ENCODE peak calls at places on chromosome 18, in eight cellular contexts. One of them, this sample, is unnamed.

GRCh38 chr18:36095936-36096519 is 28.7 kb upstream of the RPRD1A start:
- DNase-seq in prostate gland: no peak
- DNase-seq in transverse colon: no peak
- DNase-seq in stomach: no peak
- DNase-seq in HCT116: peak; percentile 71
- DNase-seq in HepG2: peak; percentile 53
- DNase-seq in GM12891: no peak
- DNase-seq in GM12892: no peak
- DNase-seq in this sample: no peak

GRCh38 chr18:77544792-77545191 is 295.1 kb downstream of the GALR1 start:
- DNase-seq in prostate gland: no peak
- DNase-seq in transverse colon: no peak
- DNase-seq in stomach: no peak
- DNase-seq in HCT116: no peak
- DNase-seq in HepG2: no peak
- DNase-seq in GM12891: no peak
- DNase-seq in GM12892: no peak
- DNase-seq in this sample: no peak

GRCh38 chr18:3368193-3368592 is 81.8 kb upstream of the TGIF1 start:
- DNase-seq in prostate gland: no peak
- DNase-seq in transverse colon: no peak
- DNase-seq in stomach: no peak
- DNase-seq in HCT116: no peak
- DNase-seq in HepG2: no peak
- DNase-seq in GM12891: no peak
- DNase-seq in GM12892: no peak
- DNase-seq in this sample: no peak

GRCh38 chr18:42578781-42579180 is 536.7 kb downstream of the RIT2 start:
- DNase-seq in prostate gland: no peak
- DNase-seq in transverse colon: no peak
- DNase-seq in stomach: no peak
- DNase-seq in HCT116: no peak
- DNase-seq in HepG2: no peak
- DNase-seq in GM12891: no peak
- DNase-seq in GM12892: no peak
- DNase-seq in this sample: no peak

GRCh38 chr18:43078485-43079092 is 36.9 kb downstream of the RIT2 start:
- DNase-seq in prostate gland: no peak
- DNase-seq in transverse colon: no peak
- DNase-seq in stomach: no peak
- DNase-seq in HCT116: no peak
- DNase-seq in HepG2: no peak
- DNase-seq in GM12891: no peak
- DNase-seq in GM12892: no peak
- DNase-seq in this sample: no peak

GRCh38 chr18:34085140-34085739 is 139.5 kb downstream of the NOL4 start:
- DNase-seq in prostate gland: no peak
- DNase-seq in transverse colon: no peak
- DNase-seq in stomach: no peak
- DNase-seq in HCT116: no peak
- DNase-seq in HepG2: no peak
- DNase-seq in GM12891: no peak
- DNase-seq in GM12892: no peak
- DNase-seq in this sample: no peak

GRCh38 chr18:47151457-47151856 is 1.2 kb upstream of the HDHD2 start:
- DNase-seq in prostate gland: no peak
- DNase-seq in transverse colon: no peak
- DNase-seq in stomach: no peak
- DNase-seq in HCT116: no peak
- DNase-seq in HepG2: no peak
- DNase-seq in GM12891: no peak
- DNase-seq in GM12892: no peak
- DNase-seq in this sample: no peak

GRCh38 chr18:32355896-32356295 is 114.8 kb downstream of the GAREM1 start:
- DNase-seq in prostate gland: no peak
- DNase-seq in transverse colon: no peak
- DNase-seq in stomach: no peak
- DNase-seq in HCT116: no peak
- DNase-seq in HepG2: no peak
- DNase-seq in GM12891: no peak
- DNase-seq in GM12892: no peak
- DNase-seq in this sample: no peak

GRCh38 chr18:33584845-33585775 is 7.1 kb downstream of the ASXL3 start:
- DNase-seq in prostate gland: no peak
- DNase-seq in transverse colon: no peak
- DNase-seq in stomach: no peak
- DNase-seq in HCT116: no peak
- DNase-seq in HepG2: no peak
- DNase-seq in GM12891: no peak
- DNase-seq in GM12892: no peak
- DNase-seq in this sample: no peak

GRCh38 chr18:36993068-36993467 is 164.1 kb downstream of the KIAA1328 start:
- DNase-seq in prostate gland: no peak
- DNase-seq in transverse colon: no peak
- DNase-seq in stomach: no peak
- DNase-seq in HCT116: no peak
- DNase-seq in HepG2: no peak
- DNase-seq in GM12891: no peak
- DNase-seq in GM12892: no peak
- DNase-seq in this sample: no peak

GRCh38 chr18:75132471-75132870 is 76.5 kb downstream of the PTGR3 start:
- DNase-seq in prostate gland: no peak
- DNase-seq in transverse colon: no peak
- DNase-seq in stomach: no peak
- DNase-seq in HCT116: no peak
- DNase-seq in HepG2: no peak
- DNase-seq in GM12891: no peak
- DNase-seq in GM12892: no peak
- DNase-seq in this sample: no peak

GRCh38 chr18:56233595-56233994 is 404.8 kb downstream of the TXNL1 start:
- DNase-seq in prostate gland: no peak
- DNase-seq in transverse colon: no peak
- DNase-seq in stomach: no peak
- DNase-seq in HCT116: no peak
- DNase-seq in HepG2: no peak
- DNase-seq in GM12891: no peak
- DNase-seq in GM12892: no peak
- DNase-seq in this sample: no peak

GRCh38 chr18:79200546-79201268 is 131.5 kb downstream of the ATP9B start:
- DNase-seq in prostate gland: peak; percentile 79
- DNase-seq in transverse colon: peak; percentile 23
- DNase-seq in stomach: no peak
- DNase-seq in HCT116: peak; percentile 8
- DNase-seq in HepG2: no peak
- DNase-seq in GM12891: no peak
- DNase-seq in GM12892: peak; percentile 33
- DNase-seq in this sample: no peak

GRCh38 chr18:1392865-1393734 is 488.4 kb downstream of the ADCYAP1 start:
- DNase-seq in prostate gland: no peak
- DNase-seq in transverse colon: no peak
- DNase-seq in stomach: no peak
- DNase-seq in HCT116: no peak
- DNase-seq in HepG2: peak; percentile 7
- DNase-seq in GM12891: no peak
- DNase-seq in GM12892: no peak
- DNase-seq in this sample: no peak

GRCh38 chr18:79490593-79491551 is 95.1 kb downstream of the NFATC1 start:
- DNase-seq in prostate gland: no peak
- DNase-seq in transverse colon: no peak
- DNase-seq in stomach: no peak
- DNase-seq in HCT116: no peak
- DNase-seq in HepG2: no peak
- DNase-seq in GM12891: no peak
- DNase-seq in GM12892: no peak
- DNase-seq in this sample: no peak

DNA sequence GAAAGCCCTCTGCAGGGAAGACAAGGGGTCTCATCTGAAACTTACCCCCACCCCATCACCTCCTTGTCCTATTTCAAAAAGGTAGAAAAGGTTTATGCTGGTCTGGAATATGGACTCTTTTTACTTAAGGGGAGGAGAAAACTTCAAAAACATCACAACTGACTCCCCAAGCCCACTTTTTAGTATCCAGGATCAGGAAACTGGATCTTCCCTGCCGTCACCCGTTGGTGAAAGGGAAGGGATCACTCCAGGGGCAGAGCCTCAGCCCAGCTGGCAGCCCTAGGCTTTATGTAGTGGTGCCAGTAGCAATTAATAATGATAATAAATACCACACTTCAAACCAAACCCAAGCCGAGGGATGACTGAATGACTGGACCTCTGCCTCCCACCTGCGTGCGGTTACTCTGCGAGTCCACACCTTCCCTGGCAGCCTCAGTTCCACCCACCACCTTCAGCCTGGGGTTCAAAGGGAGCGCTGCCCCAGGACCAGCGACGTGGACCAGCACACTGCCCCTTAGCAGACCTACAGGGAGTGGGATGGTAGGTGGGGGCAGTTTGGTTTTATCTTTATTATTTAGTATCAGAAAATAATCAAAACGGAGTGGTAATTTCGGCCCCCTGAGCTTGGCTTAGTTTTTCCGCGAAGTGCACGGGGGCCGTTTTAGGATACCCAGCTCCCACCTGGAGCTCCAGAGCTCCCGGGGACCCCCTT is 4.9 kb upstream of the GATA6 start:
- DNase-seq in prostate gland: no peak
- DNase-seq in transverse colon: peak; percentile 26
- DNase-seq in stomach: peak; percentile 48
- DNase-seq in HCT116: no peak
- DNase-seq in HepG2: no peak
- DNase-seq in GM12891: no peak
- DNase-seq in GM12892: no peak
- DNase-seq in this sample: no peak
- TF ChIP-seq POLR2A in prostate gland: no peak
- TF ChIP-seq POLR2A in transverse colon: no peak
- TF ChIP-seq POLR2A in stomach: no peak
- TF ChIP-seq POLR2A in HCT116: no peak
- TF ChIP-seq POLR2A in HepG2: no peak
- TF ChIP-seq POLR2A in GM12891: no peak
- TF ChIP-seq POLR2A in GM12892: no peak
- TF ChIP-seq POLR2A in this sample: no peak

GRCh38 chr18:12532661-12533060 is 124.9 kb downstream of the PRELID3A start:
- DNase-seq in prostate gland: no peak
- DNase-seq in transverse colon: no peak
- DNase-seq in stomach: no peak
- DNase-seq in HCT116: no peak
- DNase-seq in HepG2: no peak
- DNase-seq in GM12891: no peak
- DNase-seq in GM12892: no peak
- DNase-seq in this sample: no peak
- TF ChIP-seq POLR2AphosphoS5 in prostate gland: no peak
- TF ChIP-seq POLR2AphosphoS5 in transverse colon: no peak
- TF ChIP-seq POLR2AphosphoS5 in stomach: no peak
- TF ChIP-seq POLR2AphosphoS5 in HCT116: no peak
- TF ChIP-seq POLR2AphosphoS5 in HepG2: no peak
- TF ChIP-seq POLR2AphosphoS5 in GM12891: no peak
- TF ChIP-seq POLR2AphosphoS5 in GM12892: no peak
- TF ChIP-seq POLR2AphosphoS5 in this sample: no peak

GRCh38 chr18:8705280-8705940 is at the start of gene MTCL1:
- DNase-seq in prostate gland: peak; percentile 32
- DNase-seq in transverse colon: no peak
- DNase-seq in stomach: peak; percentile 34
- DNase-seq in HCT116: no peak
- DNase-seq in HepG2: no peak
- DNase-seq in GM12891: peak; percentile 65
- DNase-seq in GM12892: peak; percentile 62
- DNase-seq in this sample: no peak

GRCh38 chr18:8703781-8704301 is 1.5 kb upstream of the MTCL1 start:
- DNase-seq in prostate gland: no peak
- DNase-seq in transverse colon: no peak
- DNase-seq in stomach: no peak
- DNase-seq in HCT116: no peak
- DNase-seq in HepG2: peak; percentile 32
- DNase-seq in GM12891: no peak
- DNase-seq in GM12892: no peak
- DNase-seq in this sample: no peak

GRCh38 chr18:8705941-8706544 is 687 bp downstream of the MTCL1 start:
- DNase-seq in prostate gland: no peak
- DNase-seq in transverse colon: no peak
- DNase-seq in stomach: no peak
- DNase-seq in HCT116: no peak
- DNase-seq in HepG2: no peak
- DNase-seq in GM12891: peak; percentile 37
- DNase-seq in GM12892: peak; percentile 23
- DNase-seq in this sample: peak; percentile 90

GRCh38 chr18:8703181-8703638 is 2.1 kb upstream of the MTCL1 start:
- DNase-seq in prostate gland: no peak
- DNase-seq in transverse colon: no peak
- DNase-seq in stomach: no peak
- DNase-seq in HCT116: no peak
- DNase-seq in HepG2: no peak
- DNase-seq in GM12891: no peak
- DNase-seq in GM12892: no peak
- DNase-seq in this sample: peak; percentile 73

DNA sequence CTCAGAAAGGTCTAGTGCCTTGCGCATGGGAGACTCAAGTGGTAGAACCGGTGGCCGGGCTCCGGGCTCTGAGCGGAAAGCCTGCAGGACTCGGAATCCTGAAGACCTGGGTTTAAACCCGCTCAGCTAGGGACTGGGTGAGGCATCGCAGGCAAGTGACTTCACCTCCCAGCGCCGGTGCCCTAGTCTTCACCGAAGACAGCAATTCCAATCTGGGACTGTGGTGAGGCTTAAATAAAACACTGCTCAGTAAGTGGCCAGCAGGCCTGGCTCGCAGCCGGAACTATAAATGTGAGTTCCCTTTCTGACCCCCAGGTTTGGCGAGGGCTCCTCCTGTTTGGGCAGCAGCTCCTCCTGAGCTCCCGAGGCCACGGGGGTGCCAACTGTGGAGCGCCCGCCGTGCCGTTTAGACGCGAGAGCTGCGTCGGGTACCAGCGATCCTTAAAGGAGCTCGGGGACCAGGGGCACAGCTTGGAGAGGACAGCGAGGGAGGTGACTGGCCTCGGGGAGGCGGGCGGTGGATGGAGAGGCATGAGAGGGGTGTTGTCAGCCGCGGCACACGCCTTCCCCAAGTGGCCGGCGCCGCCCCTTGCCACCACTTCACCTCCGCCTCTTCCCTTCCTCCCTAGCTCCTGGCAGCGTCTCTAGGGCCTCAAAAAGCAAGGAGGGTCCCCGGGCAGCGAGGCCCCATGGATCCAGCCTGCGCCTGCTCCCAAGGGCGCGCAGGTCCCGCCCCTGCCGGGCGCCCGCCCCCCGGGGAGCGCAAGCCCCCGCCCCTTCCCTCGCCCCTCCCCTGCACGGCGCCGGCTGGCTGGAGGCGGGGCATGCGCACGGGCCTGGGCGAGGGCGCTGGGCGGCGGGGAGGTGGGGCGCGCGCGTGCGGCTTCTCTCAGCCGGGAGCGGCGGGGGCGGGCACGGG is 736 bp upstream of the MTCL1 start:
- DNase-seq in prostate gland: peak; percentile 88
- DNase-seq in transverse colon: peak; percentile 89
- DNase-seq in stomach: peak; percentile 92
- DNase-seq in HCT116: peak; percentile 49
- DNase-seq in HepG2: peak; percentile 60
- DNase-seq in GM12891: peak; percentile 97
- DNase-seq in GM12892: peak; percentile 94
- DNase-seq in this sample: peak; percentile 86
- TF ChIP-seq POLR2A in prostate gland: peak; percentile 68
- TF ChIP-seq POLR2A in transverse colon: peak; percentile 36
- TF ChIP-seq POLR2A in stomach: no peak
- TF ChIP-seq POLR2A in HCT116: peak; percentile 33
- TF ChIP-seq POLR2A in HepG2: peak; percentile 60
- TF ChIP-seq POLR2A in GM12891: no peak
- TF ChIP-seq POLR2A in GM12892: no peak
- TF ChIP-seq POLR2A in this sample: peak; percentile 31

GRCh38 chr18:4541588-4541987 is 86.5 kb upstream of the DLGAP1 start:
- DNase-seq in prostate gland: no peak
- DNase-seq in transverse colon: no peak
- DNase-seq in stomach: no peak
- DNase-seq in HCT116: no peak
- DNase-seq in HepG2: no peak
- DNase-seq in GM12891: no peak
- DNase-seq in GM12892: no peak
- DNase-seq in this sample: no peak
- TF ChIP-seq POLR2AphosphoS5 in prostate gland: no peak
- TF ChIP-seq POLR2AphosphoS5 in transverse colon: no peak
- TF ChIP-seq POLR2AphosphoS5 in stomach: no peak
- TF ChIP-seq POLR2AphosphoS5 in HCT116: no peak
- TF ChIP-seq POLR2AphosphoS5 in HepG2: no peak
- TF ChIP-seq POLR2AphosphoS5 in GM12891: no peak
- TF ChIP-seq POLR2AphosphoS5 in GM12892: no peak
- TF ChIP-seq POLR2AphosphoS5 in this sample: no peak

This sample was measured in upper lobe of left lung.